ENCODE peak calls at places on chromosome 17, in nine cellular contexts. O is GM12878, K is NCI-H510A, Z is globus pallidus, Y is GM13976, X is cardiac fibroblast, D is fibroblast of mammary gland, M is AG09309, E is HCEC 1CT. U is an unnamed sample.

GRCh38 chr17:82060001-82060380 is 5.6 kb downstream of the DUS1L start:
- DNase-seq in O (no peak), X (no peak), D (no peak), Z (no peak), E (no peak), K (no peak), M (no peak), Y (no peak), U (no peak)

GRCh38 chr17:45848868-45849535 is 4.3 kb downstream of the SPPL2C start:
- DNase-seq in M (no peak), O (no peak), Y (no peak), X (no peak), D (no peak), E (no peak), K (no peak), Z (peak; percentile 90), U (no peak)

GRCh38 chr17:57735707-57736106 is 9.4 kb downstream of the CCDC182 start:
- DNase-seq in O (no peak), E (no peak), Z (no peak), M (no peak), D (no peak), X (no peak), Y (no peak), K (no peak), U (peak; percentile 25)

GRCh38 chr17:67481808-67482207 is 104.7 kb downstream of the PITPNC1 start:
- DNase-seq in O (no peak), D (peak; percentile 87), Y (no peak), Z (no peak), X (peak; percentile 70), E (peak; percentile 91), M (peak; percentile 69), K (no peak), U (no peak)

GRCh38 chr17:55420067-55420775 is 1.4 kb downstream of the MMD start:
- DNase-seq in E (no peak), D (no peak), M (no peak), K (no peak), O (no peak), X (no peak), Y (peak; percentile 50), Z (peak; percentile 42), U (no peak)

GRCh38 chr17:81921531-81921862 is 3.5 kb upstream of the SIRT7 start:
- DNase-seq in Z (no peak), M (no peak), Y (no peak), X (no peak), E (no peak), O (no peak), D (no peak), K (no peak), U (no peak)

GRCh38 chr17:80082403-80083135 is 18.8 kb upstream of the GAA start:
- DNase-seq in Z (peak; percentile 62), Y (peak; percentile 88), M (peak; percentile 42), E (peak; percentile 66), X (peak; percentile 84), O (no peak), K (peak; percentile 32), D (peak; percentile 80), U (peak; percentile 68)

GRCh38 chr17:48541574-48542113 is 3.3 kb downstream of the HOXB2 start:
- DNase-seq in E (peak; percentile 80), K (no peak), Y (no peak), Z (no peak), M (no peak), O (no peak), X (peak; percentile 86), D (peak; percentile 77), U (no peak)

GRCh38 chr17:47801176-47801765 is 20.3 kb downstream of the OSBPL7 start:
- DNase-seq in Z (no peak), M (no peak), K (no peak), E (no peak), X (no peak), Y (no peak), O (no peak), D (no peak), U (no peak)

GRCh38 chr17:66474258-66474657 is 171.8 kb downstream of the PRKCA start:
- DNase-seq in Z (no peak), O (no peak), E (no peak), X (no peak), Y (no peak), D (no peak), M (no peak), K (no peak), U (no peak)

GRCh38 chr17:80774643-80775281 is 216.9 kb upstream of the CHMP6 start:
- DNase-seq in M (no peak), Z (no peak), K (no peak), Y (peak; percentile 64), X (no peak), O (no peak), E (no peak), D (no peak), U (no peak)

GRCh38 chr17:27538156-27538955 is 82.1 kb downstream of the KSR1 start:
- DNase-seq in D (no peak), Z (peak; percentile 81), E (no peak), O (no peak), K (no peak), X (no peak), Y (no peak), M (no peak), U (no peak)

GRCh38 chr17:74227271-74227670 is 13.9 kb downstream of the TTYH2 start:
- DNase-seq in X (no peak), D (no peak), O (no peak), Y (no peak), M (no peak), Z (no peak), E (no peak), K (no peak), U (no peak)

GRCh38 chr17:43356450-43356849 is 42.3 kb upstream of the ARL4D start:
- DNase-seq in M (no peak), X (no peak), K (no peak), Y (no peak), E (no peak), O (no peak), Z (no peak), D (no peak), U (no peak)

GRCh38 chr17:59154721-59155438 is at the start of gene SKA2:
- DNase-seq in M (no peak), O (peak; percentile 100), E (peak; percentile 100), Y (peak; percentile 89), D (no peak), X (no peak), Z (no peak), K (peak; percentile 100), U (no peak)

GRCh38 chr17:50571681-50572080 is 11.2 kb downstream of the CACNA1G start:
- DNase-seq in Z (no peak), K (no peak), E (no peak), Y (no peak), O (no peak), M (no peak), X (no peak), D (no peak), U (no peak)

GRCh38 chr17:31508310-31509094 is 117.0 kb downstream of the RAB11FIP4 start:
- DNase-seq in K (no peak), D (no peak), X (no peak), Y (peak; percentile 78), Z (no peak), O (peak; percentile 69), E (no peak), M (no peak), U (peak; percentile 74)

GRCh38 chr17:75689441-75689873 is 22.3 kb downstream of the SAP30BP start:
- DNase-seq in M (no peak), X (no peak), Y (peak; percentile 48), Z (no peak), E (no peak), D (no peak), O (peak; percentile 60), K (peak; percentile 7), U (peak; percentile 97)

GRCh38 chr17:17425591-17425990 is 51.2 kb upstream of the MED9 start:
- DNase-seq in E (no peak), K (no peak), Y (no peak), D (peak; percentile 53), O (no peak), M (no peak), Z (no peak), X (peak; percentile 59), U (no peak)

GRCh38 chr17:79836952-79837887 is 2.0 kb downstream of the CBX4 start:
- DNase-seq in X (peak; percentile 82), Y (peak; percentile 81), M (no peak), E (peak; percentile 54), O (no peak), D (peak; percentile 64), Z (no peak), K (peak; percentile 63), U (peak; percentile 84)

GRCh38 chr17:47207143-47208067 is 1.7 kb upstream of the MYL4 start:
- DNase-seq in Z (no peak), X (no peak), O (no peak), E (no peak), M (no peak), Y (no peak), D (no peak), K (no peak), U (no peak)

GRCh38 chr17:9696279-9697044 is 51.1 kb downstream of the USP43 start:
- DNase-seq in X (no peak), K (no peak), Y (no peak), Z (no peak), M (no peak), O (no peak), E (no peak), D (no peak), U (peak; percentile 7)

GRCh38 chr17:77449908-77450741 is 309.4 kb downstream of the SEC14L1 start:
- DNase-seq in E (peak; percentile 41), Y (peak; percentile 70), O (no peak), D (peak; percentile 87), Z (peak; percentile 72), X (peak; percentile 78), M (no peak), K (no peak), U (no peak)

GRCh38 chr17:12027658-12028057 is 7.0 kb downstream of the MAP2K4 start:
- DNase-seq in Z (no peak), Y (no peak), D (no peak), O (no peak), K (no peak), X (no peak), E (no peak), M (no peak), U (no peak)

GRCh38 chr17:42639484-42640474 is 19.3 kb upstream of the TUBG2 start:
- DNase-seq in K (no peak), Y (no peak), Z (no peak), O (no peak), E (no peak), D (no peak), M (no peak), X (no peak), U (no peak)

GRCh38 chr17:60559659-60559994 is 33.6 kb upstream of the APPBP2 start:
- DNase-seq in X (no peak), Z (no peak), D (no peak), O (no peak), Y (no peak), K (no peak), E (no peak), M (no peak), U (no peak)

GRCh38 chr17:43308999-43309398 is 75.2 kb upstream of the RNU2-1 start:
- DNase-seq in M (no peak), X (no peak), Z (peak; percentile 71), D (no peak), O (no peak), K (no peak), Y (no peak), E (no peak), U (no peak)